ENCODE peak calls at places on chromosomes 2 and 18, in five cellular contexts. F, X, G, W and P are unnamed samples.
A peak's percentile ranks its signal among the peaks of the same experiment; 100 is the strongest.

GRCh38 chr2:130349174-130349573 is 6.5 kb downstream of the IMP4 start:
- DNase-seq in F (no peak), G (no peak), X (no peak), W (no peak), P (no peak)

GRCh38 chr2:219739061-219739460 is 111.6 kb downstream of the SLC4A3 start:
- DNase-seq in W (no peak), X (no peak), F (no peak), G (no peak), P (no peak)

GRCh38 chr2:203535784-203536590 is 886 bp upstream of the RAPH1 start:
- DNase-seq in W (no peak), F (no peak), X (no peak), G (peak; percentile 3), P (no peak)

GRCh38 chr18:48371854-48372598 is 37.2 kb downstream of the ZBTB7C start:
- DNase-seq in W (no peak), X (no peak), F (no peak), G (no peak), P (no peak)

GRCh38 chr18:34901299-34901698 is 139.9 kb upstream of the MAPRE2 start:
- DNase-seq in G (no peak), X (no peak), W (no peak), F (no peak), P (no peak)

GRCh38 chr2:11778923-11779757 is 32.7 kb downstream of the LPIN1 start:
- DNase-seq in G (peak; percentile 65), W (peak; percentile 86), X (peak; percentile 61), F (peak; percentile 62), P (peak; percentile 48)

GRCh38 chr18:32735781-32736180 is 37.0 kb downstream of the KLHL14 start:
- DNase-seq in G (no peak), W (no peak), F (no peak), X (no peak), P (no peak)

GRCh38 chr18:51668101-51668500 is 470.6 kb upstream of the MEX3C start:
- DNase-seq in G (peak; percentile 63), W (peak; percentile 58), X (peak; percentile 35), F (peak; percentile 2), P (peak; percentile 63)

GRCh38 chr2:189304360-189304759 is 124.8 kb upstream of the COL5A2 start:
- DNase-seq in W (no peak), F (no peak), X (no peak), G (no peak), P (no peak)

GRCh38 chr18:7096838-7097237 is 20.8 kb downstream of the LAMA1 start:
- DNase-seq in W (no peak), G (no peak), X (no peak), F (no peak), P (no peak)

GRCh38 chr2:238143239-238143951 is 4.9 kb downstream of the KLHL30 start:
- DNase-seq in W (no peak), F (no peak), G (no peak), X (no peak), P (no peak)

GRCh38 chr18:25759111-25759510 is 331.3 kb downstream of the SS18 start:
- DNase-seq in X (no peak), W (no peak), F (no peak), G (no peak), P (no peak)

GRCh38 chr2:241848761-241849615 is 9.7 kb downstream of the PDCD1 start:
- DNase-seq in X (no peak), F (no peak), G (no peak), W (no peak), P (no peak)

GRCh38 chr2:52474091-52474490 is 1293.5 kb upstream of the CHAC2 start:
- DNase-seq in G (no peak), X (no peak), F (no peak), W (no peak), P (no peak)

GRCh38 chr2:52475600-52475999 is 1292.0 kb upstream of the CHAC2 start:
- DNase-seq in X (no peak), W (no peak), G (no peak), F (no peak), P (no peak)

GRCh38 chr2:52473526-52473925 is 1294.1 kb upstream of the CHAC2 start:
- DNase-seq in F (no peak), W (no peak), G (no peak), X (no peak), P (peak; percentile 26)
- H3K9me3 ChIP-seq in F (no peaks in the 10 kb centered on the region), W (no peaks in the 10 kb centered on the region), G (peaks cover 3% of the 10 kb centered on the region), X (peaks cover 33% of the 10 kb centered on the region), P (no peaks in the 10 kb centered on the region)

DNA sequence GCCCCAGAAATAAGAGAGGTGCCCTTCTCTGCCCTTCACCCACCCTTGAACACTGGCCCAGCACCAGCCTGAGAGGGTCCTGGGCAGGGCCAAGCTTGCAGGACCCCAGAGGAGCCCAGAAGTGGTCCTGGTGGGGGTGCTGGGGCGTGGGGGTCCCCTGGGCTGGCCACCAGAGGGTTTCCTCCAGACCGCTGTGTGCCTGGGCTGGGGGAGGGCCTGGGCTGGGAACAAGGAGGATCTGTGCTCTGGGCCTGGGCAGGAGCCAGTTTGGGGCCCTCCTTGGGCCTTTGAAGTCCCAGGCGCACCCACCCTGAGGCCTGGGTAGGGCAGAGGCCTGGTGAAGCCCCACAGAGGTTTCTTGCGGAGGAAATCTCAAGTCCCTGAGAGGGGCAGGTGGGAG is 63.4 kb upstream of the GPC1 start:
- DNase-seq in W (no peak), F (no peak), G (no peak), X (no peak), P (no peak)
- H3K4me1 ChIP-seq in W (peaks cover 24% of the 10 kb centered on the region), F (no peaks in the 10 kb centered on the region), G (peaks cover 6% of the 10 kb centered on the region), X (peaks cover 23% of the 10 kb centered on the region), P (no peaks in the 10 kb centered on the region)

DNA sequence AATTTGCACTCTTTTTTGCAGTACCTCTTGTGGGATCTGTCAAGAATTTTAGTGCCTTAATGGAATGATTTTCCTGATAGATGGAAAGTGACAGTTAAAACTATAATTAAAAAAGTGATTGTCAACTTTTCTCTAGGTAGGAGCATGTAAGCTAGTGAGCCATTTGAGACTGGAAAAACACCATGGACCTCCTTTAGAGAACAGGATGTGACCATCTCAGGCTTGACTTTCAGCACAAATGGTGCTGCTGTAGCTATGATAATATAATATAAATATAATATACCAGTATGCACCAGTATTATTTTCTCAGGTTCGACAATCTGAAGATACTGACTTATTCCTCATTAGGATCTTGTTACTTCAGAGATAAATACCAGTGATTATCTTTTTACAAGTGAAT is 27.8 kb downstream of the ZNF236 start:
- DNase-seq in F (no peak), X (no peak), W (no peak), G (no peak), P (no peak)
- H3K36me3 ChIP-seq in F (no peaks in the 10 kb centered on the region), X (peaks cover 14% of the 10 kb centered on the region), W (peaks cover 20% of the 10 kb centered on the region), G (peaks cover 3% of the 10 kb centered on the region), P (no peaks in the 10 kb centered on the region)

DNA sequence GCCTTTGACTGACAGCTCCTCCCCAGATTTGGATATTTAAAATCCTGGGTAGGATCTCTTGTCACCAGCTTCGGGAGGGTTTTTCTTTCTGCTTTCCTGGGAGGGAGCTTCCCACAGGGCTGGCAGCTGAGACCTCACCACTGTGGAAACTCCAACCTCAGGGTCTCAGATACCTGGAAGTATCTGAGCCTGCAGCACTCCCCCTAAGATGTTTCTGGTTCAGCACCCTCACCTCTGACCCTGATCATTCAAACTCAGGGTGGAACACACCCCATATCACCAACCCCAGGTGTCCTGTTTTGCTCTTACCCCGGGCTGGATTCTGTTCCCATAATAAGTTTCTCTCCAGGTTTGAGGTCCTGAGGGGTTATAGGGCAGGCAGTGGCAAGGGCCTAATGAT is 1.9 kb downstream of the SIX2 start:
- DNase-seq in W (no peak), X (no peak), F (no peak), G (no peak), P (no peak)
- H3K9me3 ChIP-seq in W (no peaks in the 10 kb centered on the region), X (no peaks in the 10 kb centered on the region), F (no peaks in the 10 kb centered on the region), G (peaks cover 4% of the 10 kb centered on the region), P (no peaks in the 10 kb centered on the region)

GRCh38 chr2:74440005-74440377 is 1.7 kb downstream of the RTKN start:
- DNase-seq in G (no peak), F (peak; percentile 44), W (no peak), X (no peak), P (no peak)
- H3K4me1 ChIP-seq in G (peaks cover 19% of the 10 kb centered on the region), F (peaks cover 27% of the 10 kb centered on the region), W (peaks cover 54% of the 10 kb centered on the region), X (peaks cover 9% of the 10 kb centered on the region), P (peaks cover 26% of the 10 kb centered on the region)

GRCh38 chr2:36354816-36355156 is 792 bp upstream of the CRIM1 start:
- DNase-seq in W (no peak), G (no peak), F (peak; percentile 53), X (no peak), P (no peak)
- H3K36me3 ChIP-seq in W (no peaks in the 10 kb centered on the region), G (no peaks in the 10 kb centered on the region), F (no peaks in the 10 kb centered on the region), X (peaks cover 1% of the 10 kb centered on the region), P (no peaks in the 10 kb centered on the region)

DNA sequence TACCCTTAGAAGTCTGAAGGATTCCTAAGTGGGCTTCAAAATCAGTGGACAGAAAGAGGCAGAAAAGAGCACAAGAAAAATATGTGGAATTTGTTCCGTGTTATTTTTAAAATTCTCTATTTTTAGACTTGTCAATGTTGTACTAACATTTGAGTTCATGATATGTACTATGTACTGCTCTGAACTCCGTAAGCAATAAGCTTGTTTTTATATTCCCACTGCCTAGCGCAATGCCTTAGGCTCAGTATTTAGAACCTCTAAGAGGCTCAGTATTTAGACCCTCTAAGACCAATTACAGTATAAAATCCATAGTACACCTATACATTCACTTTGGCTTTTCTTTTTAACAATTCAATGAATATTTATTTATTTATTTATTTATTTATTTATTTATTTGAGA is 194.5 kb downstream of the UXS1 start:
- DNase-seq in X (no peak), W (no peak), G (no peak), F (no peak), P (no peak)
- H3K9me3 ChIP-seq in X (peaks cover 26% of the 10 kb centered on the region), W (peaks cover 19% of the 10 kb centered on the region), G (peaks cover 1% of the 10 kb centered on the region), F (no peaks in the 10 kb centered on the region), P (no peaks in the 10 kb centered on the region)